ENCODE peak calls at places on chromosomes 7 and 10, in seven cellular contexts. One of them, this sample, is unnamed.

GRCh38 chr7:101565601-101566209 is 63.4 kb downstream of the MYL10 start:
- DNase-seq in activated T-helper 2 cell treated with anti-CD3 and anti-CD28 coated beads, Interferon-gamma antibody, Interleukin-2, Interleukin-4, amounts not matched to agents 10 μg/mL and 5 μg/mL and 100 μg/mL, durations not matched to agents 14 hours and 24 hours and 36 hours: no peak
- DNase-seq in Kasumi-1: no peak
- DNase-seq in Peyer's patch: no peak
- DNase-seq in left cardiac atrium: no peak
- DNase-seq in Daoy: no peak
- DNase-seq in HuH-7: no peak
- DNase-seq in this sample: no peak

GRCh38 chr10:88672041-88672440 is 7.8 kb downstream of the LIPF start:
- DNase-seq in activated T-helper 2 cell treated with anti-CD3 and anti-CD28 coated beads, Interferon-gamma antibody, Interleukin-2, Interleukin-4, amounts not matched to agents 10 μg/mL and 5 μg/mL and 100 μg/mL, durations not matched to agents 14 hours and 24 hours and 36 hours: no peak
- DNase-seq in Kasumi-1: no peak
- DNase-seq in Daoy: peak; percentile 15
- DNase-seq in Peyer's patch: no peak
- DNase-seq in HuH-7: no peak
- DNase-seq in left cardiac atrium: no peak
- DNase-seq in this sample: no peak

GRCh38 chr10:85927952-85928677 is 438.5 kb downstream of the GRID1 start:
- DNase-seq in Peyer's patch: no peak
- DNase-seq in Daoy: no peak
- DNase-seq in HuH-7: no peak
- DNase-seq in Kasumi-1: no peak
- DNase-seq in activated T-helper 2 cell treated with anti-CD3 and anti-CD28 coated beads, Interferon-gamma antibody, Interleukin-2, Interleukin-4, amounts not matched to agents 10 μg/mL and 5 μg/mL and 100 μg/mL, durations not matched to agents 14 hours and 24 hours and 36 hours: no peak
- DNase-seq in left cardiac atrium: peak; percentile 25
- DNase-seq in this sample: no peak

GRCh38 chr7:101900103-101900502 is 82.7 kb downstream of the CUX1 start:
- DNase-seq in Daoy: no peak
- DNase-seq in left cardiac atrium: peak; percentile 44
- DNase-seq in HuH-7: no peak
- DNase-seq in Kasumi-1: no peak
- DNase-seq in Peyer's patch: no peak
- DNase-seq in activated T-helper 2 cell treated with anti-CD3 and anti-CD28 coated beads, Interferon-gamma antibody, Interleukin-2, Interleukin-4, amounts not matched to agents 10 μg/mL and 5 μg/mL and 100 μg/mL, durations not matched to agents 14 hours and 24 hours and 36 hours: no peak
- DNase-seq in this sample: no peak

GRCh38 chr10:92567952-92568600 is 5.8 kb downstream of the IDE start:
- DNase-seq in Peyer's patch: no peak
- DNase-seq in left cardiac atrium: no peak
- DNase-seq in activated T-helper 2 cell treated with anti-CD3 and anti-CD28 coated beads, Interferon-gamma antibody, Interleukin-2, Interleukin-4, amounts not matched to agents 10 μg/mL and 5 μg/mL and 100 μg/mL, durations not matched to agents 14 hours and 24 hours and 36 hours: no peak
- DNase-seq in Kasumi-1: no peak
- DNase-seq in HuH-7: no peak
- DNase-seq in Daoy: peak; percentile 20
- DNase-seq in this sample: no peak

GRCh38 chr10:89515031-89515841 is 20.2 kb downstream of the SLC16A12 start:
- DNase-seq in Daoy: peak; percentile 93
- DNase-seq in Kasumi-1: no peak
- DNase-seq in HuH-7: no peak
- DNase-seq in activated T-helper 2 cell treated with anti-CD3 and anti-CD28 coated beads, Interferon-gamma antibody, Interleukin-2, Interleukin-4, amounts not matched to agents 10 μg/mL and 5 μg/mL and 100 μg/mL, durations not matched to agents 14 hours and 24 hours and 36 hours: no peak
- DNase-seq in Peyer's patch: no peak
- DNase-seq in left cardiac atrium: peak; percentile 47
- DNase-seq in this sample: peak; percentile 60

GRCh38 chr7:116910367-116910766 is 42.9 kb upstream of the ST7 start:
- DNase-seq in Peyer's patch: no peak
- DNase-seq in Kasumi-1: no peak
- DNase-seq in Daoy: no peak
- DNase-seq in left cardiac atrium: no peak
- DNase-seq in HuH-7: no peak
- DNase-seq in activated T-helper 2 cell treated with anti-CD3 and anti-CD28 coated beads, Interferon-gamma antibody, Interleukin-2, Interleukin-4, amounts not matched to agents 10 μg/mL and 5 μg/mL and 100 μg/mL, durations not matched to agents 14 hours and 24 hours and 36 hours: no peak
- DNase-seq in this sample: no peak

GRCh38 chr7:540997-541396 is 21.4 kb upstream of the PDGFA start:
- DNase-seq in left cardiac atrium: no peak
- DNase-seq in Daoy: no peak
- DNase-seq in Peyer's patch: no peak
- DNase-seq in activated T-helper 2 cell treated with anti-CD3 and anti-CD28 coated beads, Interferon-gamma antibody, Interleukin-2, Interleukin-4, amounts not matched to agents 10 μg/mL and 5 μg/mL and 100 μg/mL, durations not matched to agents 14 hours and 24 hours and 36 hours: no peak
- DNase-seq in Kasumi-1: no peak
- DNase-seq in HuH-7: no peak
- DNase-seq in this sample: no peak

GRCh38 chr7:132249591-132249971 is 326.7 kb downstream of the PLXNA4 start:
- DNase-seq in activated T-helper 2 cell treated with anti-CD3 and anti-CD28 coated beads, Interferon-gamma antibody, Interleukin-2, Interleukin-4, amounts not matched to agents 10 μg/mL and 5 μg/mL and 100 μg/mL, durations not matched to agents 14 hours and 24 hours and 36 hours: no peak
- DNase-seq in left cardiac atrium: no peak
- DNase-seq in Kasumi-1: peak; percentile 49
- DNase-seq in Peyer's patch: no peak
- DNase-seq in Daoy: peak; percentile 56
- DNase-seq in HuH-7: peak; percentile 32
- DNase-seq in this sample: no peak

GRCh38 chr10:95601116-95601719 is 40.0 kb upstream of the SORBS1 start:
- DNase-seq in left cardiac atrium: peak; percentile 81
- DNase-seq in activated T-helper 2 cell treated with anti-CD3 and anti-CD28 coated beads, Interferon-gamma antibody, Interleukin-2, Interleukin-4, amounts not matched to agents 10 μg/mL and 5 μg/mL and 100 μg/mL, durations not matched to agents 14 hours and 24 hours and 36 hours: peak; percentile 20
- DNase-seq in Kasumi-1: peak; percentile 92
- DNase-seq in Peyer's patch: peak; percentile 66
- DNase-seq in HuH-7: peak; percentile 70
- DNase-seq in Daoy: peak; percentile 81
- DNase-seq in this sample: peak; percentile 79

GRCh38 chr10:91251430-91252056 is 31.1 kb downstream of the PCGF5 start:
- DNase-seq in Daoy: peak; percentile 37
- DNase-seq in activated T-helper 2 cell treated with anti-CD3 and anti-CD28 coated beads, Interferon-gamma antibody, Interleukin-2, Interleukin-4, amounts not matched to agents 10 μg/mL and 5 μg/mL and 100 μg/mL, durations not matched to agents 14 hours and 24 hours and 36 hours: peak; percentile 14
- DNase-seq in Kasumi-1: peak; percentile 86
- DNase-seq in HuH-7: peak; percentile 10
- DNase-seq in left cardiac atrium: peak; percentile 37
- DNase-seq in Peyer's patch: no peak
- DNase-seq in this sample: peak; percentile 37

GRCh38 chr7:148772297-148773089 is 73.8 kb downstream of the CUL1 start:
- DNase-seq in Peyer's patch: no peak
- DNase-seq in activated T-helper 2 cell treated with anti-CD3 and anti-CD28 coated beads, Interferon-gamma antibody, Interleukin-2, Interleukin-4, amounts not matched to agents 10 μg/mL and 5 μg/mL and 100 μg/mL, durations not matched to agents 14 hours and 24 hours and 36 hours: no peak
- DNase-seq in Kasumi-1: no peak
- DNase-seq in left cardiac atrium: no peak
- DNase-seq in HuH-7: no peak
- DNase-seq in Daoy: peak; percentile 99
- DNase-seq in this sample: peak; percentile 42

GRCh38 chr7:44172803-44173424 is 16.3 kb downstream of the GCK start:
- DNase-seq in activated T-helper 2 cell treated with anti-CD3 and anti-CD28 coated beads, Interferon-gamma antibody, Interleukin-2, Interleukin-4, amounts not matched to agents 10 μg/mL and 5 μg/mL and 100 μg/mL, durations not matched to agents 14 hours and 24 hours and 36 hours: no peak
- DNase-seq in Daoy: no peak
- DNase-seq in Peyer's patch: no peak
- DNase-seq in Kasumi-1: no peak
- DNase-seq in HuH-7: no peak
- DNase-seq in left cardiac atrium: no peak
- DNase-seq in this sample: no peak

GRCh38 chr7:149450821-149451220 is 10.0 kb downstream of the ZNF777 start:
- DNase-seq in HuH-7: no peak
- DNase-seq in activated T-helper 2 cell treated with anti-CD3 and anti-CD28 coated beads, Interferon-gamma antibody, Interleukin-2, Interleukin-4, amounts not matched to agents 10 μg/mL and 5 μg/mL and 100 μg/mL, durations not matched to agents 14 hours and 24 hours and 36 hours: no peak
- DNase-seq in Kasumi-1: no peak
- DNase-seq in Peyer's patch: no peak
- DNase-seq in left cardiac atrium: no peak
- DNase-seq in Daoy: no peak
- DNase-seq in this sample: no peak

GRCh38 chr7:92740713-92741126 is 95.7 kb downstream of the CDK6 start:
- DNase-seq in HuH-7: no peak
- DNase-seq in Kasumi-1: no peak
- DNase-seq in Daoy: peak; percentile 63
- DNase-seq in activated T-helper 2 cell treated with anti-CD3 and anti-CD28 coated beads, Interferon-gamma antibody, Interleukin-2, Interleukin-4, amounts not matched to agents 10 μg/mL and 5 μg/mL and 100 μg/mL, durations not matched to agents 14 hours and 24 hours and 36 hours: no peak
- DNase-seq in left cardiac atrium: no peak
- DNase-seq in Peyer's patch: no peak
- DNase-seq in this sample: no peak

GRCh38 chr10:451856-452255 is 237.6 kb downstream of the DIP2C start:
- DNase-seq in activated T-helper 2 cell treated with anti-CD3 and anti-CD28 coated beads, Interferon-gamma antibody, Interleukin-2, Interleukin-4, amounts not matched to agents 10 μg/mL and 5 μg/mL and 100 μg/mL, durations not matched to agents 14 hours and 24 hours and 36 hours: no peak
- DNase-seq in Daoy: no peak
- DNase-seq in HuH-7: no peak
- DNase-seq in Kasumi-1: no peak
- DNase-seq in left cardiac atrium: no peak
- DNase-seq in Peyer's patch: no peak
- DNase-seq in this sample: no peak

GRCh38 chr7:115087437-115087836 is 165.5 kb downstream of the MDFIC start:
- DNase-seq in HuH-7: no peak
- DNase-seq in Peyer's patch: no peak
- DNase-seq in left cardiac atrium: no peak
- DNase-seq in Kasumi-1: no peak
- DNase-seq in Daoy: peak; percentile 92
- DNase-seq in activated T-helper 2 cell treated with anti-CD3 and anti-CD28 coated beads, Interferon-gamma antibody, Interleukin-2, Interleukin-4, amounts not matched to agents 10 μg/mL and 5 μg/mL and 100 μg/mL, durations not matched to agents 14 hours and 24 hours and 36 hours: no peak
- DNase-seq in this sample: peak; percentile 24

GRCh38 chr7:38306136-38306535 is 32.7 kb upstream of the TARP start:
- DNase-seq in Kasumi-1: no peak
- DNase-seq in Daoy: no peak
- DNase-seq in HuH-7: no peak
- DNase-seq in left cardiac atrium: no peak
- DNase-seq in activated T-helper 2 cell treated with anti-CD3 and anti-CD28 coated beads, Interferon-gamma antibody, Interleukin-2, Interleukin-4, amounts not matched to agents 10 μg/mL and 5 μg/mL and 100 μg/mL, durations not matched to agents 14 hours and 24 hours and 36 hours: no peak
- DNase-seq in Peyer's patch: no peak
- DNase-seq in this sample: no peak

GRCh38 chr7:123846217-123846891 is 1.4 kb downstream of the HYAL4 start:
- DNase-seq in Daoy: peak; percentile 92
- DNase-seq in HuH-7: no peak
- DNase-seq in activated T-helper 2 cell treated with anti-CD3 and anti-CD28 coated beads, Interferon-gamma antibody, Interleukin-2, Interleukin-4, amounts not matched to agents 10 μg/mL and 5 μg/mL and 100 μg/mL, durations not matched to agents 14 hours and 24 hours and 36 hours: no peak
- DNase-seq in Peyer's patch: no peak
- DNase-seq in Kasumi-1: no peak
- DNase-seq in left cardiac atrium: no peak
- DNase-seq in this sample: no peak

GRCh38 chr10:107072786-107073185 is 91.7 kb downstream of the SORCS1 start:
- DNase-seq in left cardiac atrium: no peak
- DNase-seq in activated T-helper 2 cell treated with anti-CD3 and anti-CD28 coated beads, Interferon-gamma antibody, Interleukin-2, Interleukin-4, amounts not matched to agents 10 μg/mL and 5 μg/mL and 100 μg/mL, durations not matched to agents 14 hours and 24 hours and 36 hours: no peak
- DNase-seq in HuH-7: no peak
- DNase-seq in Peyer's patch: no peak
- DNase-seq in Daoy: no peak
- DNase-seq in Kasumi-1: no peak
- DNase-seq in this sample: no peak

GRCh38 chr10:103719036-103719435 is 136.3 kb downstream of the SH3PXD2A start:
- DNase-seq in activated T-helper 2 cell treated with anti-CD3 and anti-CD28 coated beads, Interferon-gamma antibody, Interleukin-2, Interleukin-4, amounts not matched to agents 10 μg/mL and 5 μg/mL and 100 μg/mL, durations not matched to agents 14 hours and 24 hours and 36 hours: no peak
- DNase-seq in HuH-7: no peak
- DNase-seq in Daoy: no peak
- DNase-seq in Kasumi-1: no peak
- DNase-seq in Peyer's patch: no peak
- DNase-seq in left cardiac atrium: no peak
- DNase-seq in this sample: no peak

GRCh38 chr7:151689196-151689971 is 169.7 kb upstream of the RHEB start:
- DNase-seq in Daoy: peak; percentile 82
- DNase-seq in Peyer's patch: no peak
- DNase-seq in left cardiac atrium: peak; percentile 71
- DNase-seq in activated T-helper 2 cell treated with anti-CD3 and anti-CD28 coated beads, Interferon-gamma antibody, Interleukin-2, Interleukin-4, amounts not matched to agents 10 μg/mL and 5 μg/mL and 100 μg/mL, durations not matched to agents 14 hours and 24 hours and 36 hours: no peak
- DNase-seq in HuH-7: no peak
- DNase-seq in Kasumi-1: no peak
- DNase-seq in this sample: no peak

GRCh38 chr10:100934084-100934659 is 21.4 kb downstream of the SLF2 start:
- DNase-seq in Daoy: no peak
- DNase-seq in Peyer's patch: no peak
- DNase-seq in left cardiac atrium: no peak
- DNase-seq in activated T-helper 2 cell treated with anti-CD3 and anti-CD28 coated beads, Interferon-gamma antibody, Interleukin-2, Interleukin-4, amounts not matched to agents 10 μg/mL and 5 μg/mL and 100 μg/mL, durations not matched to agents 14 hours and 24 hours and 36 hours: no peak
- DNase-seq in Kasumi-1: peak; percentile 52
- DNase-seq in HuH-7: peak; percentile 20
- DNase-seq in this sample: no peak

GRCh38 chr10:62652564-62652963 is 152.0 kb upstream of the ADO start:
- DNase-seq in Daoy: no peak
- DNase-seq in HuH-7: no peak
- DNase-seq in Peyer's patch: no peak
- DNase-seq in Kasumi-1: no peak
- DNase-seq in activated T-helper 2 cell treated with anti-CD3 and anti-CD28 coated beads, Interferon-gamma antibody, Interleukin-2, Interleukin-4, amounts not matched to agents 10 μg/mL and 5 μg/mL and 100 μg/mL, durations not matched to agents 14 hours and 24 hours and 36 hours: no peak
- DNase-seq in left cardiac atrium: no peak
- DNase-seq in this sample: no peak

GRCh38 chr10:14820010-14820774 is 17.6 kb downstream of the CDNF start:
- DNase-seq in HuH-7: no peak
- DNase-seq in Kasumi-1: no peak
- DNase-seq in Daoy: peak; percentile 72
- DNase-seq in activated T-helper 2 cell treated with anti-CD3 and anti-CD28 coated beads, Interferon-gamma antibody, Interleukin-2, Interleukin-4, amounts not matched to agents 10 μg/mL and 5 μg/mL and 100 μg/mL, durations not matched to agents 14 hours and 24 hours and 36 hours: no peak
- DNase-seq in Peyer's patch: no peak
- DNase-seq in left cardiac atrium: no peak
- DNase-seq in this sample: peak; percentile 14

GRCh38 chr10:30219977-30220751 is 128.9 kb downstream of the MTPAP start:
- DNase-seq in left cardiac atrium: no peak
- DNase-seq in HuH-7: peak; percentile 43
- DNase-seq in Daoy: peak; percentile 30
- DNase-seq in activated T-helper 2 cell treated with anti-CD3 and anti-CD28 coated beads, Interferon-gamma antibody, Interleukin-2, Interleukin-4, amounts not matched to agents 10 μg/mL and 5 μg/mL and 100 μg/mL, durations not matched to agents 14 hours and 24 hours and 36 hours: no peak
- DNase-seq in Kasumi-1: peak; percentile 100
- DNase-seq in Peyer's patch: no peak
- DNase-seq in this sample: no peak

GRCh38 chr7:108012499-108013430 is 9.8 kb upstream of the LAMB1 start:
- DNase-seq in left cardiac atrium: no peak
- DNase-seq in Kasumi-1: no peak
- DNase-seq in Peyer's patch: no peak
- DNase-seq in HuH-7: peak; percentile 36
- DNase-seq in activated T-helper 2 cell treated with anti-CD3 and anti-CD28 coated beads, Interferon-gamma antibody, Interleukin-2, Interleukin-4, amounts not matched to agents 10 μg/mL and 5 μg/mL and 100 μg/mL, durations not matched to agents 14 hours and 24 hours and 36 hours: no peak
- DNase-seq in Daoy: peak; percentile 83
- DNase-seq in this sample: no peak

GRCh38 chr10:110460111-110460809 is 37.4 kb upstream of the DUSP5 start:
- DNase-seq in Kasumi-1: no peak
- DNase-seq in HuH-7: no peak
- DNase-seq in activated T-helper 2 cell treated with anti-CD3 and anti-CD28 coated beads, Interferon-gamma antibody, Interleukin-2, Interleukin-4, amounts not matched to agents 10 μg/mL and 5 μg/mL and 100 μg/mL, durations not matched to agents 14 hours and 24 hours and 36 hours: no peak
- DNase-seq in Peyer's patch: no peak
- DNase-seq in left cardiac atrium: peak; percentile 55
- DNase-seq in Daoy: peak; percentile 75
- DNase-seq in this sample: no peak

GRCh38 chr7:157016352-157017041 is 6.0 kb upstream of the MNX1 start:
- DNase-seq in Kasumi-1: no peak
- DNase-seq in activated T-helper 2 cell treated with anti-CD3 and anti-CD28 coated beads, Interferon-gamma antibody, Interleukin-2, Interleukin-4, amounts not matched to agents 10 μg/mL and 5 μg/mL and 100 μg/mL, durations not matched to agents 14 hours and 24 hours and 36 hours: no peak
- DNase-seq in Daoy: no peak
- DNase-seq in Peyer's patch: no peak
- DNase-seq in left cardiac atrium: no peak
- DNase-seq in HuH-7: no peak
- DNase-seq in this sample: no peak

GRCh38 chr10:87734987-87735827 is 75.5 kb downstream of the PAPSS2 start:
- DNase-seq in activated T-helper 2 cell treated with anti-CD3 and anti-CD28 coated beads, Interferon-gamma antibody, Interleukin-2, Interleukin-4, amounts not matched to agents 10 μg/mL and 5 μg/mL and 100 μg/mL, durations not matched to agents 14 hours and 24 hours and 36 hours: no peak
- DNase-seq in Peyer's patch: no peak
- DNase-seq in left cardiac atrium: no peak
- DNase-seq in Kasumi-1: peak; percentile 67
- DNase-seq in HuH-7: peak; percentile 36
- DNase-seq in Daoy: peak; percentile 15
- DNase-seq in this sample: peak; percentile 29

GRCh38 chr7:156950381-156950858 is 908 bp downstream of the NOM1 start:
- DNase-seq in Kasumi-1: peak; percentile 9
- DNase-seq in Peyer's patch: no peak
- DNase-seq in left cardiac atrium: no peak
- DNase-seq in HuH-7: no peak
- DNase-seq in Daoy: no peak
- DNase-seq in activated T-helper 2 cell treated with anti-CD3 and anti-CD28 coated beads, Interferon-gamma antibody, Interleukin-2, Interleukin-4, amounts not matched to agents 10 μg/mL and 5 μg/mL and 100 μg/mL, durations not matched to agents 14 hours and 24 hours and 36 hours: no peak
- DNase-seq in this sample: peak; percentile 10

GRCh38 chr7:48224042-48224441 is 52.8 kb downstream of the ABCA13 start:
- DNase-seq in Daoy: no peak
- DNase-seq in activated T-helper 2 cell treated with anti-CD3 and anti-CD28 coated beads, Interferon-gamma antibody, Interleukin-2, Interleukin-4, amounts not matched to agents 10 μg/mL and 5 μg/mL and 100 μg/mL, durations not matched to agents 14 hours and 24 hours and 36 hours: no peak
- DNase-seq in Peyer's patch: no peak
- DNase-seq in HuH-7: no peak
- DNase-seq in left cardiac atrium: no peak
- DNase-seq in Kasumi-1: no peak
- DNase-seq in this sample: no peak

GRCh38 chr10:122149138-122149606 is 121.9 kb upstream of the BTBD16 start:
- DNase-seq in left cardiac atrium: peak; percentile 85
- DNase-seq in Peyer's patch: no peak
- DNase-seq in Kasumi-1: no peak
- DNase-seq in HuH-7: no peak
- DNase-seq in activated T-helper 2 cell treated with anti-CD3 and anti-CD28 coated beads, Interferon-gamma antibody, Interleukin-2, Interleukin-4, amounts not matched to agents 10 μg/mL and 5 μg/mL and 100 μg/mL, durations not matched to agents 14 hours and 24 hours and 36 hours: no peak
- DNase-seq in Daoy: no peak
- DNase-seq in this sample: no peak

This sample was measured in foreskin melanocyte.